ENCODE peak calls at places on chromosomes 11 and 22, in eight cellular contexts. One of them, this sample, is unnamed. For H3K4me1, the result is how much of the 10 kb centered on the place peaks cover.

GRCh38 chr22:49257551-49257951 is 570.1 kb downstream of the BRD1 start:
- DNase-seq in HepG2: no peak
- DNase-seq in stomach: peak
- DNase-seq in transverse colon: no peak
- DNase-seq in sigmoid colon: no peak
- DNase-seq in suprapubic skin: no peak
- DNase-seq in H1: no peak
- DNase-seq in GM12878: no peak
- DNase-seq in this sample: no peak

GRCh38 chr11:63010934-63011439 is 4.7 kb downstream of the SLC22A8 start:
- DNase-seq in HepG2: no peak
- DNase-seq in stomach: no peak
- DNase-seq in transverse colon: no peak
- DNase-seq in sigmoid colon: no peak
- DNase-seq in suprapubic skin: no peak
- DNase-seq in H1: no peak
- DNase-seq in GM12878: no peak
- DNase-seq in this sample: no peak

GRCh38 chr22:36756746-36757607 is 18.9 kb downstream of the IFT27 start:
- DNase-seq in HepG2: no peak
- DNase-seq in stomach: no peak
- DNase-seq in transverse colon: no peak
- DNase-seq in sigmoid colon: peak
- DNase-seq in suprapubic skin: peak
- DNase-seq in H1: no peak
- DNase-seq in GM12878: no peak
- DNase-seq in this sample: no peak

GRCh38 chr22:42928969-42929837 is 72.1 kb upstream of the ARFGAP3 start:
- DNase-seq in HepG2: peak
- DNase-seq in stomach: no peak
- DNase-seq in transverse colon: no peak
- DNase-seq in sigmoid colon: no peak
- DNase-seq in suprapubic skin: peak
- DNase-seq in H1: no peak
- DNase-seq in GM12878: peak
- DNase-seq in this sample: no peak

GRCh38 chr11:105177658-105178057 is 38.1 kb upstream of the CARD18 start:
- DNase-seq in HepG2: no peak
- DNase-seq in stomach: no peak
- DNase-seq in transverse colon: no peak
- DNase-seq in sigmoid colon: no peak
- DNase-seq in suprapubic skin: no peak
- DNase-seq in H1: no peak
- DNase-seq in GM12878: no peak
- DNase-seq in this sample: no peak

GRCh38 chr11:130159657-130160459 is at the start of gene ST14:
- DNase-seq in HepG2: no peak
- DNase-seq in stomach: peak
- DNase-seq in transverse colon: peak
- DNase-seq in sigmoid colon: no peak
- DNase-seq in suprapubic skin: no peak
- DNase-seq in H1: no peak
- DNase-seq in GM12878: no peak
- DNase-seq in this sample: no peak

GRCh38 chr22:25563757-25564319 is 637 bp upstream of the GRK3 start:
- DNase-seq in HepG2: peak
- DNase-seq in stomach: no peak
- DNase-seq in transverse colon: peak
- DNase-seq in sigmoid colon: peak
- DNase-seq in suprapubic skin: no peak
- DNase-seq in H1: no peak
- DNase-seq in GM12878: no peak
- DNase-seq in this sample: no peak

GRCh38 chr22:37657590-37658132 is 862 bp upstream of the PDXP start:
- DNase-seq in HepG2: no peak
- DNase-seq in stomach: no peak
- DNase-seq in transverse colon: no peak
- DNase-seq in sigmoid colon: no peak
- DNase-seq in suprapubic skin: no peak
- DNase-seq in H1: no peak
- DNase-seq in GM12878: no peak
- DNase-seq in this sample: no peak

GRCh38 chr11:40190294-40190693 is 1269.2 kb downstream of the LRRC4C start:
- DNase-seq in HepG2: no peak
- DNase-seq in stomach: no peak
- DNase-seq in transverse colon: no peak
- DNase-seq in sigmoid colon: no peak
- DNase-seq in suprapubic skin: no peak
- DNase-seq in H1: no peak
- DNase-seq in GM12878: no peak
- DNase-seq in this sample: peak

GRCh38 chr11:9692696-9693095 is 28.8 kb downstream of the SWAP70 start:
- DNase-seq in HepG2: no peak
- DNase-seq in stomach: no peak
- DNase-seq in transverse colon: no peak
- DNase-seq in sigmoid colon: no peak
- DNase-seq in suprapubic skin: no peak
- DNase-seq in H1: no peak
- DNase-seq in GM12878: no peak
- DNase-seq in this sample: no peak

GRCh38 chr11:23577296-23577695 is 717.0 kb upstream of the CCDC179 start:
- DNase-seq in HepG2: no peak
- DNase-seq in stomach: no peak
- DNase-seq in transverse colon: no peak
- DNase-seq in sigmoid colon: no peak
- DNase-seq in suprapubic skin: no peak
- DNase-seq in H1: no peak
- DNase-seq in GM12878: no peak
- DNase-seq in this sample: no peak

GRCh38 chr11:130001491-130002351 is 914 bp downstream of the PRDM10 start:
- DNase-seq in HepG2: peak
- DNase-seq in stomach: peak
- DNase-seq in transverse colon: peak
- DNase-seq in sigmoid colon: peak
- DNase-seq in suprapubic skin: peak
- DNase-seq in H1: no peak
- DNase-seq in GM12878: no peak
- DNase-seq in this sample: no peak

GRCh38 chr11:103845331-103845730 is 191.1 kb upstream of the DDI1 start:
- DNase-seq in HepG2: no peak
- DNase-seq in stomach: no peak
- DNase-seq in transverse colon: no peak
- DNase-seq in sigmoid colon: no peak
- DNase-seq in suprapubic skin: no peak
- DNase-seq in H1: no peak
- DNase-seq in GM12878: no peak
- DNase-seq in this sample: no peak

GRCh38 chr11:61118406-61118805 is 16.1 kb downstream of the CD5 start:
- DNase-seq in HepG2: no peak
- DNase-seq in stomach: no peak
- DNase-seq in transverse colon: no peak
- DNase-seq in sigmoid colon: no peak
- DNase-seq in suprapubic skin: no peak
- DNase-seq in H1: no peak
- DNase-seq in GM12878: no peak
- DNase-seq in this sample: no peak
- H3K4me1 ChIP-seq in HepG2: under half
- H3K4me1 ChIP-seq in stomach: under half
- H3K4me1 ChIP-seq in transverse colon: under half
- H3K4me1 ChIP-seq in sigmoid colon: under half
- H3K4me1 ChIP-seq in suprapubic skin: under half
- H3K4me1 ChIP-seq in H1: under half
- H3K4me1 ChIP-seq in GM12878: under half
- H3K4me1 ChIP-seq in this sample: under half

DNA sequence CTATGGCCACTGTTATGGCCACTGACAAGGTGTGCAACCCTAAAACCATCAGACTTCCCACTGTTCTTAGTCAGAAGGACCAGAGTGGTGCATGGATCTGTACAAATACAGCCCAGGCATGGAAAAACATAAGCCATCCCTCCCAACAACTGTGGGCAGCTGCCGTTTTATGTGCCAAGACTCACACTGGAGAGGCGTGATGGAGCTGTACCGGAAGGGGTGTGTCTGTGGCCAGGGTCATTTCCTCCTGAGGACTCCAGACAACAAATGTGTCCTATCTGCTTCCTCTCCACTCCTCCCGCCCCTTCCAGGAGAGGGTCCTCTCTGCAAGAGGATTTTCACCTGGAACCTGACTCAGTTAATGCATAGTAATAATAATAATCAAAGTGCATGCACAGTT is 29.5 kb downstream of the KCNJ1 start:
- DNase-seq in HepG2: no peak
- DNase-seq in stomach: no peak
- DNase-seq in transverse colon: no peak
- DNase-seq in sigmoid colon: no peak
- DNase-seq in suprapubic skin: no peak
- DNase-seq in H1: no peak
- DNase-seq in GM12878: no peak
- DNase-seq in this sample: no peak
- TF ChIP-seq POLR2AphosphoS5 in HepG2: no peak
- TF ChIP-seq POLR2AphosphoS5 in stomach: no peak
- TF ChIP-seq POLR2AphosphoS5 in transverse colon: no peak
- TF ChIP-seq POLR2AphosphoS5 in sigmoid colon: no peak
- TF ChIP-seq POLR2AphosphoS5 in suprapubic skin: no peak
- TF ChIP-seq POLR2AphosphoS5 in H1: no peak
- TF ChIP-seq POLR2AphosphoS5 in GM12878: no peak
- TF ChIP-seq POLR2AphosphoS5 in this sample: peak

GRCh38 chr11:34364102-34364501 is 6.3 kb upstream of the ABTB2 start:
- DNase-seq in HepG2: peak
- DNase-seq in stomach: no peak
- DNase-seq in transverse colon: no peak
- DNase-seq in sigmoid colon: no peak
- DNase-seq in suprapubic skin: no peak
- DNase-seq in H1: no peak
- DNase-seq in GM12878: no peak
- DNase-seq in this sample: no peak

GRCh38 chr11:34363363-34364084 is 5.7 kb upstream of the ABTB2 start:
- DNase-seq in HepG2: peak
- DNase-seq in stomach: no peak
- DNase-seq in transverse colon: no peak
- DNase-seq in sigmoid colon: no peak
- DNase-seq in suprapubic skin: no peak
- DNase-seq in H1: no peak
- DNase-seq in GM12878: no peak
- DNase-seq in this sample: no peak

GRCh38 chr11:34366522-34366921 is 8.7 kb upstream of the ABTB2 start:
- DNase-seq in HepG2: peak
- DNase-seq in stomach: peak
- DNase-seq in transverse colon: peak
- DNase-seq in sigmoid colon: no peak
- DNase-seq in suprapubic skin: no peak
- DNase-seq in H1: no peak
- DNase-seq in GM12878: no peak
- DNase-seq in this sample: no peak
- TF ChIP-seq EP300 in HepG2: no peak
- TF ChIP-seq EP300 in stomach: no peak
- TF ChIP-seq EP300 in transverse colon: no peak
- TF ChIP-seq EP300 in sigmoid colon: no peak
- TF ChIP-seq EP300 in suprapubic skin: no peak
- TF ChIP-seq EP300 in H1: no peak
- TF ChIP-seq EP300 in GM12878: no peak
- TF ChIP-seq EP300 in this sample: no peak

GRCh38 chr11:128496684-128497056 is 90.7 kb downstream of the ETS1 start:
- DNase-seq in HepG2: no peak
- DNase-seq in stomach: no peak
- DNase-seq in transverse colon: no peak
- DNase-seq in sigmoid colon: no peak
- DNase-seq in suprapubic skin: no peak
- DNase-seq in H1: no peak
- DNase-seq in GM12878: no peak
- DNase-seq in this sample: no peak
- H3K4me1 ChIP-seq in HepG2: under half
- H3K4me1 ChIP-seq in stomach: half or more
- H3K4me1 ChIP-seq in transverse colon: half or more
- H3K4me1 ChIP-seq in sigmoid colon: under half
- H3K4me1 ChIP-seq in suprapubic skin: half or more
- H3K4me1 ChIP-seq in H1: under half
- H3K4me1 ChIP-seq in GM12878: half or more
- H3K4me1 ChIP-seq in this sample: half or more

GRCh38 chr11:8080674-8081590 is at the start of gene TUB:
- DNase-seq in HepG2: no peak
- DNase-seq in stomach: peak
- DNase-seq in transverse colon: no peak
- DNase-seq in sigmoid colon: no peak
- DNase-seq in suprapubic skin: no peak
- DNase-seq in H1: no peak
- DNase-seq in GM12878: no peak
- DNase-seq in this sample: no peak
- TF ChIP-seq POLR2AphosphoS5 in HepG2: no peak
- TF ChIP-seq POLR2AphosphoS5 in stomach: no peak
- TF ChIP-seq POLR2AphosphoS5 in transverse colon: no peak
- TF ChIP-seq POLR2AphosphoS5 in sigmoid colon: no peak
- TF ChIP-seq POLR2AphosphoS5 in suprapubic skin: no peak
- TF ChIP-seq POLR2AphosphoS5 in H1: no peak
- TF ChIP-seq POLR2AphosphoS5 in GM12878: no peak
- TF ChIP-seq POLR2AphosphoS5 in this sample: no peak

This sample was measured in esophagus muscularis mucosa.